ENCODE peak calls at places on chromosome 15, in nine cellular contexts. O is neural crest cell, R is mammary epithelial cell, G is endothelial cell, U is RWPE1, H is pancreas, S is kidney, Z is fibroblast of mammary gland, M is breast epithelium. B is an unnamed sample.

GRCh38 chr15:39623550-39623931 is 42.7 kb downstream of the THBS1 start:
- DNase-seq in O (no peak), M (no peak), H (no peak), S (no peak), R (no peak), G (no peak), Z (no peak), U (no peak), B (no peak)

GRCh38 chr15:40044717-40045571 is 6.0 kb upstream of the SRP14 start:
- DNase-seq in R (peak; percentile 75), S (peak; percentile 95), G (peak; percentile 83), O (peak; percentile 81), H (peak; percentile 85), U (peak; percentile 86), M (peak; percentile 85), Z (peak; percentile 77), B (peak; percentile 87)

GRCh38 chr15:28974142-28974541 is 88.4 kb downstream of the APBA2 start:
- DNase-seq in U (no peak), S (no peak), H (no peak), R (no peak), M (no peak), O (no peak), G (no peak), Z (no peak), B (no peak)

GRCh38 chr15:50884583-50884982 is 23.9 kb upstream of the AP4E1 start:
- DNase-seq in M (no peak), H (no peak), R (peak; percentile 83), O (no peak), Z (peak; percentile 35), G (no peak), U (peak; percentile 67), S (no peak), B (no peak)

GRCh38 chr15:75455982-75456531 is 4.6 kb upstream of the SIN3A start:
- DNase-seq in S (no peak), R (peak; percentile 71), Z (peak; percentile 40), G (peak; percentile 37), H (no peak), O (no peak), M (no peak), U (no peak), B (no peak)

GRCh38 chr15:42035362-42035761 is 14.5 kb upstream of the PLA2G4E start:
- DNase-seq in O (no peak), G (no peak), M (no peak), S (no peak), Z (peak; percentile 17), U (peak; percentile 87), H (no peak), R (peak; percentile 80), B (no peak)

GRCh38 chr15:28954466-28955159 is 68.8 kb downstream of the APBA2 start:
- DNase-seq in S (no peak), Z (no peak), R (no peak), M (no peak), U (no peak), G (no peak), O (no peak), H (no peak), B (no peak)

GRCh38 chr15:66389098-66389858 is 2.6 kb downstream of the MAP2K1 start:
- DNase-seq in H (no peak), O (no peak), U (no peak), S (no peak), G (no peak), R (peak; percentile 8), Z (no peak), M (no peak), B (no peak)

GRCh38 chr15:59549826-59550225 is 61.8 kb upstream of the GCNT3 start:
- DNase-seq in R (no peak), M (no peak), U (no peak), S (no peak), O (no peak), G (no peak), H (no peak), Z (no peak), B (no peak)

GRCh38 chr15:60384526-60385127 is 13.2 kb downstream of the ANXA2 start:
- DNase-seq in O (no peak), M (no peak), S (no peak), G (no peak), R (no peak), H (no peak), U (no peak), Z (no peak), B (no peak)

GRCh38 chr15:83595191-83595590 is 58.7 kb upstream of the ADAMTSL3 start:
- DNase-seq in U (no peak), R (peak; percentile 19), H (no peak), G (no peak), S (no peak), Z (no peak), O (no peak), M (no peak), B (no peak)

GRCh38 chr15:87219650-87220615 is 1036.6 kb downstream of the NTRK3 start:
- DNase-seq in U (peak; percentile 32), Z (peak; percentile 12), G (no peak), H (no peak), M (no peak), R (peak; percentile 92), O (no peak), S (no peak), B (no peak)

GRCh38 chr15:93012793-93013192 is 76.2 kb downstream of the RGMA start:
- DNase-seq in Z (no peak), M (no peak), H (no peak), R (no peak), U (no peak), O (no peak), G (no peak), S (no peak), B (no peak)

GRCh38 chr15:90946538-90946937 is 8.1 kb upstream of the RCCD1 start:
- DNase-seq in S (peak; percentile 66), O (no peak), R (no peak), H (no peak), U (no peak), Z (no peak), M (no peak), G (no peak), B (no peak)

GRCh38 chr15:93164409-93164808 is 75.4 kb upstream of the RGMA start:
- DNase-seq in H (no peak), U (no peak), Z (no peak), O (no peak), R (no peak), M (no peak), S (no peak), G (no peak), B (no peak)

DNA sequence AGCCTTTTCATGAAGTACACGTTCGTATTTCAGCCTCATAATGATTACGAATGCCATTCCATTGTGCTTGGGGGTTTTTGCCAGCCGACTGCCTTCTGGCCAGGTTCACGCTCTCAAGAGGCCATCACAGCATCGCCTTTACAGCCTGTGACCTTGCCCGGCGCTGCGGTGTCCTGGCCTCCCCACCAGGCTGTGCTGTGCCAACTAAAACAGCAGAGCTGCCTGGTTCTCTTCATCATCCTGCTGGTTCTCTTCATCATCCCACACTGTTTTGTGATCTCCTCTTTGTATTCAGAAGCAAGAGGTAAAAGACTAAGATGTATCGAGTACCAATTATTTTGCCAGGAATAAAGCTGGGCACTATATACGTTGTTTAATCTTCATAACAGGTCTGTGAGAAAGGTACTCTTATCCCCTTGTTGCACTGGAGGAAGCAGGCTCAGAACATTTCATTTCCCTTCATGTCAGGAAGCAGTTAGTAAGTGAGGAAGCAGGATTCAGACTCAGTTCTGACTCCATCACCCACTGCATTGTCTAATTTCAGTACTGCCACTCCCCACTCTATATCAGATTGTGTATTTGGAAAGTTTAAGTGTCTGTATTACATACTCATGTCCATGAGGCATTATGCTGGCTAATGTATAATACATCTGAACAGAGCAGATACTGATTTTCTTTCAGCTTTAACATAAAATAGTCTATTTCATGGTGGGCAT is 92.7 kb downstream of the LRRC28 start:
- DNase-seq in Z (no peak), S (no peak), R (no peak), U (no peak), O (no peak), G (peak; percentile 58), H (no peak), M (no peak), B (peak; percentile 33)
- TF ChIP-seq CTCF in Z (peak; percentile 7), S (peak; percentile 23), R (no peak), U (no peak), O (peak; percentile 44), G (peak; percentile 61), H (no peak), M (no peak), B (peak; percentile 39)

GRCh38 chr15:34327906-34328305 is 9.7 kb downstream of the SLC12A6 start:
- DNase-seq in R (no peak), M (no peak), U (no peak), G (no peak), Z (no peak), H (no peak), S (no peak), O (no peak), B (no peak)

GRCh38 chr15:34331809-34332208 is 5.8 kb downstream of the SLC12A6 start:
- DNase-seq in S (no peak), G (no peak), R (no peak), H (no peak), M (no peak), U (no peak), Z (no peak), O (no peak), B (no peak)

GRCh38 chr15:34330279-34330678 is 7.3 kb downstream of the SLC12A6 start:
- DNase-seq in G (no peak), Z (no peak), O (no peak), S (no peak), R (no peak), H (no peak), M (no peak), U (no peak), B (no peak)

GRCh38 chr15:34325368-34325767 is 12.2 kb downstream of the SLC12A6 start:
- DNase-seq in Z (no peak), M (no peak), O (no peak), U (no peak), S (no peak), G (no peak), R (no peak), H (no peak), B (no peak)

DNA sequence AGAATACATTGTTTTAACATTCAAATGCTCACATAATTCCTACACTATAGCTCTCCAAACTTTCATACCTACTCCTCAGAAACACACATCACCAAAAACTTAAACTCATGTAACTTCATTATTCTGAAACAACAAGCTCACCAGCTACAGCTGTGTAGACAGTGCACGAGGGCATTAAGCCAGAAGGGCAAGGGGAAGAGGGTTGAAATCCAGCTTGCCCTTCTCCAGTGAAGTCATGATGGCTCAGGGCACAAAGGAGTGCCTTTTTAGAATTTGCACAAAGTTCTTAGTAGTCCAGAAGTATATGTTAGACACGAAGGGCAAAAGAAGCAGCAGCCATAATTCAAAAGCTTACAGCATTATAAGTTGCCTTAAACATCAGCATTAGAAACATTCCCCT is 8.6 kb downstream of the SLC12A6 start:
- DNase-seq in S (no peak), G (no peak), U (no peak), M (no peak), H (no peak), O (no peak), Z (no peak), R (no peak), B (no peak)
- TF ChIP-seq CTCF in S (no peak), G (no peak), U (no peak), M (no peak), H (no peak), O (no peak), Z (no peak), R (no peak), B (no peak)

GRCh38 chr15:77907824-77908751 is 169.4 kb downstream of the TBC1D2B start:
- DNase-seq in O (no peak), Z (peak; percentile 33), M (no peak), R (no peak), U (no peak), H (peak; percentile 66), S (peak; percentile 75), G (peak; percentile 77), B (no peak)
- TF ChIP-seq CTCF in O (no peak), Z (peak; percentile 35), M (no peak), R (peak; percentile 51), U (peak; percentile 21), H (no peak), S (peak; percentile 12), G (peak; percentile 44), B (no peak)

GRCh38 chr15:78618490-78618934 is 2.3 kb downstream of the CHRNA3 start:
- DNase-seq in G (peak; percentile 93), S (peak; percentile 83), O (peak; percentile 98), M (peak; percentile 84), R (peak; percentile 57), H (peak; percentile 86), Z (peak; percentile 95), U (peak; percentile 88), B (peak; percentile 97)
- TF ChIP-seq CTCF in G (peak; percentile 90), S (peak; percentile 86), O (peak; percentile 94), M (peak; percentile 85), R (peak; percentile 76), H (peak; percentile 85), Z (peak; percentile 80), U (peak; percentile 89), B (peak; percentile 91)